ENCODE peak calls at places on chromosomes 12 and 14, in five cellular contexts. Z is right cardiac atrium; R is heart left ventricle; N is thoracic aorta; B is CD8-positive, alpha-beta T cell. X is an unnamed sample.
A peak's percentile ranks its signal among the peaks of the same experiment; 100 is the strongest.

GRCh38 chr12:47781479-47782371 is 8.7 kb downstream of the SLC48A1 start:
- DNase-seq in Z (peak; percentile 47), B (no peak), N (no peak), R (no peak), X (no peak)

GRCh38 chr12:109847166-109847700 is 14.0 kb upstream of the TRPV4 start:
- DNase-seq in N (no peak), Z (no peak), B (no peak), R (no peak), X (no peak)

GRCh38 chr14:51582437-51582836 is 69.3 kb upstream of the FRMD6 start:
- DNase-seq in R (no peak), N (no peak), B (no peak), Z (no peak), X (no peak)

GRCh38 chr12:120760349-120761245 is 35.0 kb downstream of the ACADS start:
- DNase-seq in B (no peak), N (no peak), Z (no peak), R (no peak), X (peak; percentile 54)

GRCh38 chr14:87013583-87013982 is 979.4 kb downstream of the GALC start:
- DNase-seq in Z (no peak), B (no peak), R (no peak), N (no peak), X (no peak)

GRCh38 chr14:104544362-104544761 is 35.2 kb upstream of the C14orf180 start:
- DNase-seq in R (no peak), Z (no peak), B (no peak), N (no peak), X (no peak)

GRCh38 chr12:28563286-28563685 is 373.0 kb downstream of the CCDC91 start:
- DNase-seq in N (no peak), Z (no peak), B (no peak), R (no peak), X (no peak)

GRCh38 chr12:9752145-9752717 is 8.5 kb downstream of the CD69 start:
- DNase-seq in Z (no peak), R (no peak), N (no peak), B (no peak), X (no peak)

GRCh38 chr14:52338282-52338681 is 24.2 kb downstream of the PTGER2 start:
- DNase-seq in Z (no peak), N (no peak), R (no peak), B (no peak), X (no peak)

GRCh38 chr12:116140559-116140958 is 136.9 kb downstream of the MED13L start:
- DNase-seq in Z (no peak), B (no peak), R (no peak), N (no peak), X (no peak)

GRCh38 chr14:104724407-104724980 is 465 bp downstream of the ADSS1 start:
- DNase-seq in R (peak; percentile 78), Z (peak; percentile 91), N (peak; percentile 41), B (no peak), X (peak; percentile 47)

GRCh38 chr12:55700255-55701018 is 7.3 kb downstream of the ITGA7 start:
- DNase-seq in B (no peak), Z (peak; percentile 48), R (peak; percentile 51), N (no peak), X (no peak)

GRCh38 chr12:116863275-116863767 is 17.9 kb downstream of the HRK start:
- DNase-seq in B (no peak), R (no peak), N (no peak), Z (no peak), X (no peak)

GRCh38 chr14:54440037-54440436 is 1.1 kb downstream of the CNIH1 start:
- DNase-seq in N (no peak), B (no peak), Z (no peak), R (no peak), X (no peak)

GRCh38 chr12:132487311-132487741 is 2.6 kb upstream of the FBRSL1 start:
- DNase-seq in Z (peak; percentile 64), N (no peak), B (no peak), R (no peak), X (no peak)

GRCh38 chr14:103257211-103257962 is 76.7 kb upstream of the EIF5 start:
- DNase-seq in N (no peak), Z (no peak), R (no peak), B (no peak), X (no peak)

GRCh38 chr12:5586201-5586600 is 154.3 kb downstream of the NTF3 start:
- DNase-seq in B (no peak), R (no peak), N (no peak), Z (no peak), X (no peak)

GRCh38 chr14:67371247-67372148 is 11.4 kb downstream of the EIF2S1 start:
- DNase-seq in Z (no peak), R (no peak), B (no peak), N (no peak), X (no peak)

GRCh38 chr14:21894003-21894897 is 220.6 kb upstream of the OR4E1 start:
- DNase-seq in Z (no peak), R (no peak), B (no peak), N (no peak), X (peak; percentile 39)

GRCh38 chr12:49903700-49904423 is at the start of gene FAIM2:
- DNase-seq in N (no peak), R (peak; percentile 47), B (peak; percentile 16), Z (peak; percentile 89), X (peak; percentile 41)

GRCh38 chr12:107610030-107610859 is 75.4 kb upstream of the PWP1 start:
- DNase-seq in Z (no peak), B (no peak), R (no peak), N (no peak), X (no peak)

GRCh38 chr14:92903359-92903758 is 19.6 kb upstream of the CHGA start:
- DNase-seq in B (no peak), Z (no peak), N (no peak), R (no peak), X (no peak)

GRCh38 chr12:95265765-95266164 is 48.2 kb downstream of the VEZT start:
- DNase-seq in Z (no peak), N (no peak), R (no peak), B (no peak), X (no peak)

GRCh38 chr14:24806061-24806678 is 172.2 kb upstream of the GZMB start:
- DNase-seq in B (no peak), N (no peak), R (peak; percentile 66), Z (peak; percentile 79), X (no peak)

GRCh38 chr12:12349711-12350665 is at the start of gene MANSC1:
- DNase-seq in Z (peak; percentile 88), B (peak; percentile 22), R (peak; percentile 76), N (no peak), X (peak; percentile 58)

DNA sequence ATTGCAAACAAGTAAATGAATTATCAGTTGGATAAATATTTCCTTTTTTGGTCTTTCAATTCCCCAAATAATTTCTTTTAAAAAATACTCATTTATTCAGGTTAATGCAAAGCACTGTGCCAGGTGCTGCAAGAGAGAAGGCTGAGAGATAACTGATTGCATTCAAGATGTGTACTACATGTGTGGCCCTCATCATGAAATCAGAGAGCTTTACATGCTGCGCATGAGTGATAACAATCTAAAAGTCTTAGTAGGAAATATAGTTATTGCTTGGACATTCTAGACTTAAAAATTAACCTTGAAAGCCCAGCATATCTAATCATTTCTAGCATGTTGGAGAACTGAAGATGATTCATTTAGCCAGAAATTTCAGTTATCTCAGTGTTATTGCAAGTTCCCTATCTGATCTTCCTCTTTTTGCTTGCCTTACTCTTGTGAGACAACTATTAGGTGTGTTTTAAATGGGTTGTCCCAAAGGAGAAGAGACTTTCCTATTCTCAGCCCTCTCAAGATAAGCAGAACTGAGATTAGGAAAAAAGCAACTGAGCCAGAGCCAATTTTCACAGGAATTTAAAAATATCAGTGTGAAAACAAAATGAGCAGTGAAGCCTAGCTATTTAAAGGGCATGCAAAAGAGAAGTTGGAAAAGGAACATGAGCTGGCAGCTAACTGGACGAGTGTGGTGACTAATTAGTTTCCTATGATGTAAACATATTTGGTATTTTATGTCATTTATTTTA is 60.9 kb downstream of the PLEKHA5 start:
- DNase-seq in Z (no peak), B (no peak), R (no peak), N (no peak), X (no peak)
- H3K4me1 ChIP-seq in Z (peaks cover 5% of the 10 kb centered on the region), B (no peaks in the 10 kb centered on the region), R (peaks cover 63% of the 10 kb centered on the region), N (peaks cover 58% of the 10 kb centered on the region), X (no peaks in the 10 kb centered on the region)

DNA sequence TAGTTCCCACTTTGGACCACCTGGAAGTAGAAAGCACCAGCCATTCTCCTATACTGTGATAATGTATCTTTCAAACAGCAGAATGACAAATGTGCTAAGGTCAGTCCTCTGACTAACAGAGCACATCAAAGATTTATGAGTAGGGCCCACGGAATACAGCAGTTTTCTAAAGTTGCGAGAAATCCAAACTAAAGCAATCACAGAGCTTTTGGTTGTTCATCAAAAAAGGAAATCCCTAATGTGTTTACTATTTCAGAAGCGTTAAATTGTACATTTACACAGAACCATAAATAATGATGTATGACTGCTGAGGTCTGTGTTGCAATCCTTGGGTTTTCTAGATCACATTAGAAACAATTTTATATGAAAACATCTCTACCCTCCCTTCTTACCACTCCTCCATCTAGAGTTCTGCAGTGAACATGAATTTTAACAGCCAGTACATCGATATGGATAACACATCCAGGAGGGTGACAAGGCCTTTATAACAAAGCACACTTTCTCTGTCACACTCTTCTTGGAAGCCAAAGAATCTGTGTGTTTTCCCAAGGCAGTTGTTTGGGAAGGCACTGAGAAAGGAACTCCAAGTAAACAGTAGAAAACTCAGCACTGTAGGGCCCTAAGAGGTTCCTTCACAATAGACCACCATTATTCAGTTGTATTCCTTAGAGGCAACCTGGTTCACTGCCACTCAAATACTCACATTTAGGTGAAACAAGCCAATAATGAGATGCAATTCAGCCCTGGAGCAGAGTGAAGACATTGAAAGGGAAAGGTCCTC is 7.3 kb downstream of the KITLG start:
- DNase-seq in B (no peak), N (no peak), R (no peak), Z (no peak), X (no peak)
- H3K27ac ChIP-seq in B (no peak overlapping the region), N (no peak overlapping the region), R (no peak overlapping the region), Z (no peak overlapping the region), X (no peak overlapping the region)

GRCh38 chr14:99011385-99011784 is 260.6 kb downstream of the BCL11B start:
- DNase-seq in N (no peak), R (no peak), B (no peak), Z (no peak), X (no peak)
- H3K9me3 ChIP-seq in N (no peaks in the 10 kb centered on the region), R (no peaks in the 10 kb centered on the region), B (no peaks in the 10 kb centered on the region), Z (no peaks in the 10 kb centered on the region), X (no peaks in the 10 kb centered on the region)

GRCh38 chr12:2228535-2228934 is 175.7 kb downstream of the CACNA1C start:
- DNase-seq in N (no peak), Z (no peak), R (no peak), B (no peak), X (no peak)

GRCh38 chr12:2233034-2233433 is 180.2 kb downstream of the CACNA1C start:
- DNase-seq in B (no peak), Z (no peak), N (no peak), R (no peak), X (no peak)

GRCh38 chr12:2229661-2230539 is 177.1 kb downstream of the CACNA1C start:
- DNase-seq in B (no peak), N (no peak), Z (peak; percentile 66), R (no peak), X (no peak)

GRCh38 chr12:2231956-2232355 is 179.2 kb downstream of the CACNA1C start:
- DNase-seq in Z (no peak), R (no peak), N (no peak), B (no peak), X (no peak)

DNA sequence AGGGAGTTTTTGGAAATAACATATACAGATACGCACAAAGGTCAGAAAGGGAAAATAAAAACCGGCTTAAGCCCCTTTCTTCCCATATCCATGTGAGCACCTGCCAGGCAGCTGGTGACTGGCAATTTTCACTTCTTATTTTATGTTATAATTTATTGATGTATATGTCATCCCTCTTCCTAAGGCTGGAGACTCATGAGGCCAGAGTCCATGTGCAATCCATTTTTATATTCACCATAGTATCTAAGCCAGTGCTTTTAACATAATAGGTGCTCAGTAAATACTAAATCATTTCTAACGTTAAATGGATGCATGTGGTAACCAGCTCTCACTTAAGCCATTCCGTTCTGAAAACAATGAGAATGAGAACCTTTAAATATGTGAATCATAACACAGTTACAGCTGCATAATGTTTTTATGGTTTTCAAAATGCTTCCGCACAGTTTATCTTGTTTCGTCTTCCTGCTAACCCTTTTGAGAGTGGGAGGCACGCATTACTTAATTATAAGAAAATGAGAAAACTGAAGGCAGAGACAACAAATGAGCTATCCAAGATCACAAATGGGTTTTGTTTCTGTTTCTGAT is 178.3 kb downstream of the CACNA1C start:
- DNase-seq in N (no peak), B (no peak), R (no peak), Z (no peak), X (no peak)
- H3K4me1 ChIP-seq in N (peaks cover 66% of the 10 kb centered on the region), B (no peaks in the 10 kb centered on the region), R (peaks cover 86% of the 10 kb centered on the region), Z (peaks cover 6% of the 10 kb centered on the region), X (no peaks in the 10 kb centered on the region)